ENCODE peak calls at places on chromosomes 4 and X, in five cellular contexts. One of them, this sample, is unnamed.

GRCh38 chr4:164748375-164748774 is 5.6 kb upstream of the SMIM31 start:
- DNase-seq in GM12891: no peak
- DNase-seq in suprapubic skin: no peak
- DNase-seq in stomach: no peak
- DNase-seq in uterus: no peak
- DNase-seq in this sample: no peak

GRCh38 chrX:148530464-148531077 is 30.2 kb downstream of the AFF2 start:
- DNase-seq in GM12891: no peak
- DNase-seq in suprapubic skin: no peak
- DNase-seq in stomach: no peak
- DNase-seq in uterus: no peak
- DNase-seq in this sample: no peak

GRCh38 chr4:117777721-117778120 is 256.6 kb upstream of the NDST3 start:
- DNase-seq in GM12891: no peak
- DNase-seq in suprapubic skin: no peak
- DNase-seq in stomach: no peak
- DNase-seq in uterus: no peak
- DNase-seq in this sample: no peak

GRCh38 chr4:108628411-108628810 is 8.0 kb downstream of the RPL34 start:
- DNase-seq in GM12891: no peak
- DNase-seq in suprapubic skin: no peak
- DNase-seq in stomach: no peak
- DNase-seq in uterus: no peak
- DNase-seq in this sample: no peak

GRCh38 chr4:100299019-100299418 is 108.8 kb upstream of the DDIT4L start:
- DNase-seq in GM12891: no peak
- DNase-seq in suprapubic skin: no peak
- DNase-seq in stomach: no peak
- DNase-seq in uterus: peak
- DNase-seq in this sample: peak

GRCh38 chr4:159191989-159192388 is 89.1 kb downstream of the RAPGEF2 start:
- DNase-seq in GM12891: no peak
- DNase-seq in suprapubic skin: no peak
- DNase-seq in stomach: no peak
- DNase-seq in uterus: no peak
- DNase-seq in this sample: peak

GRCh38 chrX:39721570-39722279 is 376.0 kb downstream of the BCOR start:
- DNase-seq in GM12891: no peak
- DNase-seq in suprapubic skin: no peak
- DNase-seq in stomach: no peak
- DNase-seq in uterus: no peak
- DNase-seq in this sample: no peak

GRCh38 chrX:12971282-12972003 is 3.5 kb upstream of the TMSB4X start:
- DNase-seq in GM12891: no peak
- DNase-seq in suprapubic skin: peak
- DNase-seq in stomach: peak
- DNase-seq in uterus: no peak
- DNase-seq in this sample: no peak

GRCh38 chr4:130395871-130396270 is 1299.9 kb downstream of the C4orf33 start:
- DNase-seq in GM12891: no peak
- DNase-seq in suprapubic skin: no peak
- DNase-seq in stomach: no peak
- DNase-seq in uterus: no peak
- DNase-seq in this sample: peak

GRCh38 chr4:86306816-86307215 is 53.0 kb downstream of the MAPK10 start:
- DNase-seq in GM12891: no peak
- DNase-seq in suprapubic skin: no peak
- DNase-seq in stomach: no peak
- DNase-seq in uterus: no peak
- DNase-seq in this sample: no peak

GRCh38 chr4:111187108-111187507 is 564.2 kb upstream of the PITX2 start:
- DNase-seq in GM12891: no peak
- DNase-seq in suprapubic skin: no peak
- DNase-seq in stomach: no peak
- DNase-seq in uterus: no peak
- DNase-seq in this sample: no peak

GRCh38 chr4:24604558-24605214 is 20.3 kb upstream of the DHX15 start:
- DNase-seq in GM12891: no peak
- DNase-seq in suprapubic skin: no peak
- DNase-seq in stomach: no peak
- DNase-seq in uterus: no peak
- DNase-seq in this sample: no peak

GRCh38 chr4:48799157-48799556 is 19.1 kb upstream of the FRYL start:
- DNase-seq in GM12891: no peak
- DNase-seq in suprapubic skin: no peak
- DNase-seq in stomach: no peak
- DNase-seq in uterus: no peak
- DNase-seq in this sample: no peak

GRCh38 chrX:49876750-49877149 is 2.5 kb upstream of the USP27X start:
- DNase-seq in GM12891: peak
- DNase-seq in suprapubic skin: no peak
- DNase-seq in stomach: no peak
- DNase-seq in uterus: no peak
- DNase-seq in this sample: peak

GRCh38 chrX:45602151-45602550 is 401.5 kb upstream of the DIPK2B start:
- DNase-seq in GM12891: no peak
- DNase-seq in suprapubic skin: no peak
- DNase-seq in stomach: no peak
- DNase-seq in uterus: no peak
- DNase-seq in this sample: no peak

GRCh38 chr4:75834095-75834771 is 68.0 kb downstream of the PPEF2 start:
- DNase-seq in GM12891: no peak
- DNase-seq in suprapubic skin: no peak
- DNase-seq in stomach: no peak
- DNase-seq in uterus: no peak
- DNase-seq in this sample: no peak

GRCh38 chr4:1050486-1051213 is 39.2 kb downstream of the FGFRL1 start:
- DNase-seq in GM12891: no peak
- DNase-seq in suprapubic skin: peak
- DNase-seq in stomach: peak
- DNase-seq in uterus: peak
- DNase-seq in this sample: no peak

GRCh38 chrX:122850326-122850725 is 333.8 kb upstream of the GRIA3 start:
- DNase-seq in GM12891: no peak
- DNase-seq in suprapubic skin: no peak
- DNase-seq in stomach: no peak
- DNase-seq in uterus: no peak
- DNase-seq in this sample: no peak

GRCh38 chr4:26131711-26132110 is 189.1 kb upstream of the RBPJ start:
- DNase-seq in GM12891: no peak
- DNase-seq in suprapubic skin: no peak
- DNase-seq in stomach: no peak
- DNase-seq in uterus: no peak
- DNase-seq in this sample: no peak

GRCh38 chr4:95091272-95091671 is 333.5 kb downstream of the BMPR1B start:
- DNase-seq in GM12891: no peak
- DNase-seq in suprapubic skin: no peak
- DNase-seq in stomach: no peak
- DNase-seq in uterus: no peak
- DNase-seq in this sample: no peak

GRCh38 chr4:41448935-41449334 is 89.0 kb upstream of the LIMCH1 start:
- DNase-seq in GM12891: no peak
- DNase-seq in suprapubic skin: no peak
- DNase-seq in stomach: no peak
- DNase-seq in uterus: peak
- DNase-seq in this sample: peak

GRCh38 chr4:156109943-156110925 is 156.6 kb upstream of the CTSO start:
- DNase-seq in GM12891: no peak
- DNase-seq in suprapubic skin: no peak
- DNase-seq in stomach: no peak
- DNase-seq in uterus: peak
- DNase-seq in this sample: no peak

GRCh38 chrX:21740329-21741274 is 17.3 kb downstream of the SMPX start:
- DNase-seq in GM12891: no peak
- DNase-seq in suprapubic skin: peak
- DNase-seq in stomach: peak
- DNase-seq in uterus: no peak
- DNase-seq in this sample: no peak

GRCh38 chrX:2401590-2402360 is 99.0 kb downstream of the DHRSX start:
- DNase-seq in GM12891: no peak
- DNase-seq in suprapubic skin: no peak
- DNase-seq in stomach: peak
- DNase-seq in uterus: no peak
- DNase-seq in this sample: no peak

GRCh38 chr4:127309360-127310095 is 323.2 kb upstream of the INTU start:
- DNase-seq in GM12891: no peak
- DNase-seq in suprapubic skin: peak
- DNase-seq in stomach: no peak
- DNase-seq in uterus: no peak
- DNase-seq in this sample: no peak

GRCh38 chr4:159363376-159363775 is 260.5 kb downstream of the RAPGEF2 start:
- DNase-seq in GM12891: no peak
- DNase-seq in suprapubic skin: no peak
- DNase-seq in stomach: no peak
- DNase-seq in uterus: no peak
- DNase-seq in this sample: no peak

GRCh38 chr4:182874946-182875345 is 42.2 kb downstream of the DCTD start:
- DNase-seq in GM12891: no peak
- DNase-seq in suprapubic skin: no peak
- DNase-seq in stomach: no peak
- DNase-seq in uterus: no peak
- DNase-seq in this sample: no peak

GRCh38 chr4:11773798-11774197 is 345.1 kb upstream of the HS3ST1 start:
- DNase-seq in GM12891: no peak
- DNase-seq in suprapubic skin: no peak
- DNase-seq in stomach: no peak
- DNase-seq in uterus: no peak
- DNase-seq in this sample: no peak

GRCh38 chr4:26208237-26208985 is 112.4 kb upstream of the RBPJ start:
- DNase-seq in GM12891: no peak
- DNase-seq in suprapubic skin: no peak
- DNase-seq in stomach: no peak
- DNase-seq in uterus: no peak
- DNase-seq in this sample: no peak

GRCh38 chrX:47358387-47359065 is 11.9 kb upstream of the ZNF157 start:
- DNase-seq in GM12891: no peak
- DNase-seq in suprapubic skin: no peak
- DNase-seq in stomach: no peak
- DNase-seq in uterus: no peak
- DNase-seq in this sample: no peak

GRCh38 chr4:187209921-187210613 is 486.4 kb upstream of the FAT1 start:
- DNase-seq in GM12891: no peak
- DNase-seq in suprapubic skin: no peak
- DNase-seq in stomach: no peak
- DNase-seq in uterus: no peak
- DNase-seq in this sample: no peak

GRCh38 chr4:124970011-124970410 is 257.5 kb upstream of the ANKRD50 start:
- DNase-seq in GM12891: no peak
- DNase-seq in suprapubic skin: no peak
- DNase-seq in stomach: no peak
- DNase-seq in uterus: no peak
- DNase-seq in this sample: no peak

GRCh38 chr4:181946902-181947301 is 296.3 kb upstream of the TENM3 start:
- DNase-seq in GM12891: no peak
- DNase-seq in suprapubic skin: no peak
- DNase-seq in stomach: no peak
- DNase-seq in uterus: no peak
- DNase-seq in this sample: no peak

GRCh38 chrX:53263597-53264094 is 17.7 kb downstream of the IQSEC2 start:
- DNase-seq in GM12891: no peak
- DNase-seq in suprapubic skin: no peak
- DNase-seq in stomach: no peak
- DNase-seq in uterus: no peak
- DNase-seq in this sample: peak

GRCh38 chrX:275967-276587 is 5.1 kb upstream of the PLCXD1 start:
- DNase-seq in GM12891: peak
- DNase-seq in suprapubic skin: peak
- DNase-seq in stomach: peak
- DNase-seq in uterus: no peak
- DNase-seq in this sample: peak
- TF ChIP-seq POLR2A in GM12891: no peak
- TF ChIP-seq POLR2A in suprapubic skin: no peak
- TF ChIP-seq POLR2A in stomach: no peak
- TF ChIP-seq POLR2A in uterus: no peak
- TF ChIP-seq POLR2A in this sample: peak

DNA sequence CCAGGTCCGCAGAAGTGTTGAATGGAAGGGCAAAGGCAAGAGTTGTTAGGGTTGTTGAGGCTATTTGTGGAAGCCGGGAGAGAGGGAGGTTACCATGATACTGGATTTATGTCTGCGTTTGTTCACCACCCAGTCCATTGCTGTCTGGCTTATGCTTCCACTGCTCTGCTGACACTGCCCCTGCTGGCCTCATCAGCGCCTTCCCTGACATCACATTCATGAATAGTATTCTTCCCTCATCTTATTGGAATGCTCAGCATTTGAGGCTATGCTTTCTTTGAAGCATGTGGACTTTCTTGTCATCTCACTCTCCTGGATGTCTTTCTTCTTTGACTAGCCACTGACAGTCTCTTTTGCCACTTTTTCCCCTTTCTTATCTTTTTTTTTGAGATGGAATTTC is 10.3 kb downstream of the GNL3L start:
- DNase-seq in GM12891: no peak
- DNase-seq in suprapubic skin: no peak
- DNase-seq in stomach: no peak
- DNase-seq in uterus: peak
- DNase-seq in this sample: no peak
- TF ChIP-seq POLR2A in GM12891: no peak
- TF ChIP-seq POLR2A in suprapubic skin: no peak
- TF ChIP-seq POLR2A in stomach: no peak
- TF ChIP-seq POLR2A in uterus: no peak
- TF ChIP-seq POLR2A in this sample: no peak

GRCh38 chr4:101762025-101762424 is 28.5 kb upstream of the BANK1 start:
- DNase-seq in GM12891: no peak
- DNase-seq in suprapubic skin: no peak
- DNase-seq in stomach: no peak
- DNase-seq in uterus: no peak
- DNase-seq in this sample: no peak

GRCh38 chr4:101761405-101761804 is 29.1 kb upstream of the BANK1 start:
- DNase-seq in GM12891: no peak
- DNase-seq in suprapubic skin: no peak
- DNase-seq in stomach: no peak
- DNase-seq in uterus: no peak
- DNase-seq in this sample: no peak

GRCh38 chr4:101763576-101763975 is 27.0 kb upstream of the BANK1 start:
- DNase-seq in GM12891: no peak
- DNase-seq in suprapubic skin: no peak
- DNase-seq in stomach: no peak
- DNase-seq in uterus: no peak
- DNase-seq in this sample: no peak

DNA sequence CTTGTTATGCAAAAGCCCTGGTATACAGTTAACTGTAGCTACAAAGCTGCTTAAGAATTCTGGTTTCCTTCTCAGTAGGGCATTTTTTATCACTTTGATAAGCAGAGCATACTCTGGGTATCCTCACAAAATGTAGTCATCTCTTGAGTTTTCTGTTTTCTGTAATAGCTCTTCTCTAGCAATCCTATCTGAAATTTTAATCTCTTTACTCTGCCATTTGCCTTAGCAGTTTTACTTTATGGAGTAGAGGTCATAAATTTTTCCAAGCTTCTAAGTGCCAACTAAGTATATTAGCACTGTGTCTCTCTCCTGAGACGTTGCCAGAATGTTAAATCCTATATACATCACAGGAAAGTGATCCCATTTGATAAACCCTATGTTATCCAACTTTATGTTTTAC is 28.0 kb upstream of the BANK1 start:
- DNase-seq in GM12891: no peak
- DNase-seq in suprapubic skin: no peak
- DNase-seq in stomach: no peak
- DNase-seq in uterus: no peak
- DNase-seq in this sample: no peak
- TF ChIP-seq POLR2A in GM12891: no peak
- TF ChIP-seq POLR2A in suprapubic skin: no peak
- TF ChIP-seq POLR2A in stomach: no peak
- TF ChIP-seq POLR2A in uterus: no peak
- TF ChIP-seq POLR2A in this sample: no peak

GRCh38 chr4:82886145-82886942 is 4.6 kb downstream of the SEC31A start:
- DNase-seq in GM12891: no peak
- DNase-seq in suprapubic skin: no peak
- DNase-seq in stomach: no peak
- DNase-seq in uterus: no peak
- DNase-seq in this sample: no peak
- TF ChIP-seq POLR2A in GM12891: no peak
- TF ChIP-seq POLR2A in suprapubic skin: no peak
- TF ChIP-seq POLR2A in stomach: no peak
- TF ChIP-seq POLR2A in uterus: no peak
- TF ChIP-seq POLR2A in this sample: no peak